ENCODE peak calls at places on chromosomes 6 and 20, in four cellular contexts. I is HFFc6, J is mucosa of descending colon, C is breast epithelium. R is an unnamed sample.

GRCh38 chr20:50294164-50295088 is 103.8 kb downstream of the CEBPB start:
- DNase-seq in J (no peak), I (no peak), C (no peak), R (no peak)

GRCh38 chr6:155234687-155235543 is 28.9 kb upstream of the CLDN20 start:
- DNase-seq in J (no peak), I (no peak), C (no peak), R (no peak)

GRCh38 chr20:46657137-46657536 is 5.9 kb upstream of the SLC13A3 start:
- DNase-seq in C (no peak), I (no peak), J (no peak), R (no peak)

GRCh38 chr6:42226251-42227143 is 8.8 kb upstream of the MRPS10 start:
- DNase-seq in J (peak; percentile 50), C (no peak), I (peak; percentile 89), R (no peak)

GRCh38 chr20:39886650-39887190 is 802.3 kb downstream of the MAFB start:
- DNase-seq in C (no peak), J (peak; percentile 24), I (no peak), R (peak; percentile 9)

GRCh38 chr6:83867527-83868161 is 8.2 kb downstream of the CYB5R4 start:
- DNase-seq in I (peak; percentile 98), C (no peak), J (peak; percentile 51), R (peak; percentile 65)

GRCh38 chr6:161694995-161695394 is 421.1 kb upstream of the AGPAT4 start:
- DNase-seq in C (no peak), J (peak; percentile 7), I (no peak), R (no peak)

GRCh38 chr20:22555791-22556564 is 28.4 kb downstream of the FOXA2 start:
- DNase-seq in C (no peak), J (no peak), I (no peak), R (no peak)

GRCh38 chr6:135759831-135760230 is 91.7 kb upstream of the PDE7B start:
- DNase-seq in J (no peak), I (no peak), C (no peak), R (no peak)

GRCh38 chr20:47099749-47100515 is 205.3 kb downstream of the EYA2 start:
- DNase-seq in C (no peak), J (no peak), I (no peak), R (no peak)

GRCh38 chr6:151716446-151717047 is 90.9 kb upstream of the ESR1 start:
- DNase-seq in I (no peak), C (no peak), J (peak; percentile 14), R (no peak)

GRCh38 chr6:132725947-132726607 is 12.2 kb upstream of the VNN1 start:
- DNase-seq in J (no peak), C (no peak), I (no peak), R (no peak)

GRCh38 chr6:35677456-35677855 is 11.3 kb downstream of the FKBP5 start:
- DNase-seq in C (no peak), J (no peak), I (no peak), R (no peak)

GRCh38 chr20:44748005-44748370 is 2.3 kb downstream of the KCNK15 start:
- DNase-seq in I (no peak), C (no peak), J (no peak), R (no peak)

GRCh38 chr6:20092071-20092566 is 120.2 kb downstream of the MBOAT1 start:
- DNase-seq in I (peak; percentile 41), C (no peak), J (peak; percentile 36), R (no peak)

GRCh38 chr6:25993038-25993684 is 30.6 kb downstream of the TRIM38 start:
- DNase-seq in J (peak; percentile 29), C (no peak), I (no peak), R (no peak)

GRCh38 chr6:126170875-126171489 is 168.9 kb upstream of the CENPW start:
- DNase-seq in J (peak; percentile 54), C (no peak), I (peak; percentile 11), R (no peak)

GRCh38 chr6:1126036-1126435 is 185.9 kb upstream of the FOXQ1 start:
- DNase-seq in C (no peak), I (no peak), J (no peak), R (no peak)

GRCh38 chr20:1160496-1160895 is 24.3 kb downstream of the TMEM74B start:
- DNase-seq in I (no peak), J (no peak), C (no peak), R (no peak)

GRCh38 chr6:137217801-137218472 is 1.2 kb downstream of the IFNGR1 start:
- DNase-seq in C (no peak), I (peak; percentile 32), J (peak; percentile 68), R (peak; percentile 12)

GRCh38 chr6:75941509-75941908 is 131.0 kb downstream of the IMPG1 start:
- DNase-seq in I (no peak), J (no peak), C (no peak), R (no peak)

GRCh38 chr20:13307562-13308163 is 86.6 kb downstream of the ISM1 start:
- DNase-seq in J (no peak), I (no peak), C (no peak), R (no peak)

GRCh38 chr6:56432194-56432593 is 184.8 kb upstream of the COL21A1 start:
- DNase-seq in I (no peak), C (no peak), J (no peak), R (no peak)

GRCh38 chr6:56435754-56436153 is 188.4 kb upstream of the COL21A1 start:
- DNase-seq in C (no peak), I (no peak), J (no peak), R (no peak)

GRCh38 chr6:56433119-56433518 is 185.7 kb upstream of the COL21A1 start:
- DNase-seq in I (no peak), J (no peak), C (no peak), R (no peak)

GRCh38 chr6:56435326-56435725 is 187.9 kb upstream of the COL21A1 start:
- DNase-seq in I (no peak), C (no peak), J (no peak), R (no peak)

GRCh38 chr6:56430629-56431600 is 183.5 kb upstream of the COL21A1 start:
- DNase-seq in C (no peak), I (no peak), J (no peak), R (no peak)
- TF ChIP-seq CTCF in C (no peak), I (no peak), J (no peak), R (no peak)

GRCh38 chr20:14622796-14623195 is 285.4 kb upstream of the FLRT3 start:
- DNase-seq in I (no peak), C (no peak), J (no peak), R (no peak)
- TF ChIP-seq CTCF in I (no peak), C (no peak), J (no peak), R (no peak)

GRCh38 chr6:33840064-33840926 is 36.5 kb upstream of the MLN start:
- DNase-seq in I (peak; percentile 99), J (peak; percentile 20), C (no peak), R (no peak)

GRCh38 chr6:33837971-33838665 is 34.3 kb upstream of the MLN start:
- DNase-seq in I (peak; percentile 71), C (no peak), J (no peak), R (no peak)

GRCh38 chr6:33841070-33841469 is 37.3 kb upstream of the MLN start:
- DNase-seq in I (no peak), J (no peak), C (no peak), R (no peak)

GRCh38 chr6:33838979-33839378 is 35.2 kb upstream of the MLN start:
- DNase-seq in I (no peak), C (no peak), J (no peak), R (no peak)

GRCh38 chr6:33839399-33840063 is 35.7 kb upstream of the MLN start:
- DNase-seq in C (no peak), J (no peak), I (no peak), R (no peak)
- TF ChIP-seq CTCF in C (no peak), J (no peak), I (no peak), R (no peak)

DNA sequence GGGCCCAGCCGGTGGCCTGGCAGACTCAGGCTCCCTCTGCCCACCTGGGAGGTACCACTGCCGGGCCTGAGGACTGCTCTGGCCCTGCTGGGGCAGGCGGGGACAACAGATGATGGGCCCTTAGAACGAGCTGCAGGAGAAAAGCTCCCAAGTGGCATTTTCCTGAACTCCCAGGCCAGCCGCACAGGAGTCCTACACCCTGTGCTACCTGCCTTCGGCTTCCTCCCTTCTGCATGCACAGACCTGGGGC is 41.3 kb downstream of the DSTN start:
- DNase-seq in J (no peak), I (no peak), C (no peak), R (no peak)
- TF ChIP-seq CTCF in J (no peak), I (no peak), C (peak; percentile 60), R (peak; percentile 36)

GRCh38 chr6:168200571-168201134 is 118.9 kb downstream of the DACT2 start:
- DNase-seq in C (no peak), J (no peak), I (no peak), R (no peak)

GRCh38 chr6:168198302-168199180 is 119.5 kb upstream of the FRMD1 start:
- DNase-seq in C (no peak), J (no peak), I (no peak), R (no peak)

GRCh38 chr6:168201799-168202198 is 117.8 kb downstream of the DACT2 start:
- DNase-seq in C (no peak), I (no peak), J (no peak), R (no peak)

GRCh38 chr6:168197636-168198301 is 118.8 kb upstream of the FRMD1 start:
- DNase-seq in I (no peak), J (no peak), C (no peak), R (no peak)

GRCh38 chr6:168201383-168201782 is 118.2 kb downstream of the DACT2 start:
- DNase-seq in J (peak; percentile 47), I (no peak), C (no peak), R (no peak)
- TF ChIP-seq CTCF in J (peak; percentile 12), I (no peak), C (no peak), R (no peak)

GRCh38 chr20:53195882-53196610 is 223.9 kb downstream of the TSHZ2 start:
- DNase-seq in J (no peak), C (no peak), I (no peak), R (no peak)
- TF ChIP-seq CTCF in J (no peak), C (no peak), I (no peak), R (no peak)

DNA sequence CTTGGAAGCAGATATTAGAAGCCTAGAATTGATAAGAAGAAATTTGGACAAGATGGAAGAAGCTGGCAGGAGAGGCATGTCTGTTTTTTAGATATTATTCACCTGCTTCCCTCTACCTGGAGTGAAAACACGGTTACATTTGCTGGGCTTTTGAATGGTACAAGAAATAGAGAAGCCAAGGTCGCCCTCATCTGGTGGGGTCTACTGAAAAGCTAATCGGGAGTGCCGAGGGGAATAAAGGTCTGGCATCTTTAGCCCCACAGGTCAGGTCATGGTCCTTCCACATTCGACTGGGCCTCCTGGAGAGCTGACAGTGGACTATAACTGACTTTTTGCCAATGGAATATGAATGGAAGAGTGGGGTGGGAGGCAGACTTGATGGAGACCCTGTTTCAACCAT is 4.6 kb upstream of the C2 start:
- DNase-seq in C (no peak), I (no peak), J (no peak), R (no peak)
- TF ChIP-seq CTCF in C (no peak), I (no peak), J (no peak), R (peak; percentile 14)

GRCh38 chr20:63240004-63240403 is 4.3 kb downstream of the BIRC7 start:
- DNase-seq in I (no peak), C (no peak), J (no peak), R (no peak)

GRCh38 chr20:63236116-63236837 is 572 bp downstream of the BIRC7 start:
- DNase-seq in I (no peak), J (no peak), C (no peak), R (no peak)

GRCh38 chr20:63241272-63241671 is 5.6 kb downstream of the BIRC7 start:
- DNase-seq in J (no peak), I (no peak), C (no peak), R (no peak)

GRCh38 chr20:63239431-63239830 is 3.7 kb downstream of the BIRC7 start:
- DNase-seq in J (no peak), I (no peak), C (no peak), R (no peak)

GRCh38 chr20:63238491-63239126 is 2.9 kb downstream of the BIRC7 start:
- DNase-seq in J (no peak), C (no peak), I (no peak), R (no peak)
- TF ChIP-seq CTCF in J (no peak), C (no peak), I (no peak), R (no peak)

R was measured in ascending aorta.